ENCODE peak calls at places on chromosome 5, in seven cellular contexts. One of them, this sample, is unnamed.
A peak's percentile ranks its signal among the peaks of the same experiment; 100 is the strongest.

GRCh38 chr5:130110333-130110732 is 206.1 kb downstream of the CHSY3 start:
- DNase-seq in NT2/D1: no peak
- DNase-seq in CD4-positive, CD25-positive, alpha-beta regulatory T cell: no peak
- DNase-seq in ovary: no peak
- DNase-seq in pancreas: no peak
- DNase-seq in adipocyte: peak; percentile 49
- DNase-seq in heart right ventricle: no peak
- DNase-seq in this sample: no peak

GRCh38 chr5:124908603-124909451 is 162.4 kb upstream of the ZNF608 start:
- DNase-seq in NT2/D1: no peak
- DNase-seq in CD4-positive, CD25-positive, alpha-beta regulatory T cell: no peak
- DNase-seq in ovary: no peak
- DNase-seq in pancreas: no peak
- DNase-seq in adipocyte: no peak
- DNase-seq in heart right ventricle: no peak
- DNase-seq in this sample: peak; percentile 99

GRCh38 chr5:159362190-159362589 is 31.9 kb upstream of the IL12B start:
- DNase-seq in NT2/D1: no peak
- DNase-seq in CD4-positive, CD25-positive, alpha-beta regulatory T cell: no peak
- DNase-seq in ovary: no peak
- DNase-seq in pancreas: no peak
- DNase-seq in adipocyte: no peak
- DNase-seq in heart right ventricle: no peak
- DNase-seq in this sample: no peak

GRCh38 chr5:10645146-10645545 is 81.3 kb downstream of the ANKRD33B start:
- DNase-seq in NT2/D1: no peak
- DNase-seq in CD4-positive, CD25-positive, alpha-beta regulatory T cell: no peak
- DNase-seq in ovary: no peak
- DNase-seq in pancreas: no peak
- DNase-seq in adipocyte: no peak
- DNase-seq in heart right ventricle: no peak
- DNase-seq in this sample: no peak

GRCh38 chr5:63456279-63456678 is 506.0 kb downstream of the HTR1A start:
- DNase-seq in NT2/D1: no peak
- DNase-seq in CD4-positive, CD25-positive, alpha-beta regulatory T cell: no peak
- DNase-seq in ovary: no peak
- DNase-seq in pancreas: no peak
- DNase-seq in adipocyte: no peak
- DNase-seq in heart right ventricle: no peak
- DNase-seq in this sample: peak; percentile 56

GRCh38 chr5:36444582-36444999 is 142.9 kb upstream of the RANBP3L start:
- DNase-seq in NT2/D1: no peak
- DNase-seq in CD4-positive, CD25-positive, alpha-beta regulatory T cell: no peak
- DNase-seq in ovary: no peak
- DNase-seq in pancreas: no peak
- DNase-seq in adipocyte: no peak
- DNase-seq in heart right ventricle: peak; percentile 38
- DNase-seq in this sample: peak; percentile 77

GRCh38 chr5:102450313-102450990 is 48.3 kb downstream of the SLCO6A1 start:
- DNase-seq in NT2/D1: peak; percentile 18
- DNase-seq in CD4-positive, CD25-positive, alpha-beta regulatory T cell: no peak
- DNase-seq in ovary: no peak
- DNase-seq in pancreas: no peak
- DNase-seq in adipocyte: peak; percentile 21
- DNase-seq in heart right ventricle: no peak
- DNase-seq in this sample: peak; percentile 0

GRCh38 chr5:131511934-131512333 is 123.1 kb downstream of the RAPGEF6 start:
- DNase-seq in NT2/D1: no peak
- DNase-seq in CD4-positive, CD25-positive, alpha-beta regulatory T cell: no peak
- DNase-seq in ovary: no peak
- DNase-seq in pancreas: no peak
- DNase-seq in adipocyte: no peak
- DNase-seq in heart right ventricle: no peak
- DNase-seq in this sample: no peak

GRCh38 chr5:136012041-136012804 is 16.6 kb upstream of the TGFBI start:
- DNase-seq in NT2/D1: no peak
- DNase-seq in CD4-positive, CD25-positive, alpha-beta regulatory T cell: no peak
- DNase-seq in ovary: no peak
- DNase-seq in pancreas: no peak
- DNase-seq in adipocyte: peak; percentile 66
- DNase-seq in heart right ventricle: no peak
- DNase-seq in this sample: peak; percentile 91

GRCh38 chr5:125409496-125410351 is 663.3 kb upstream of the ZNF608 start:
- DNase-seq in NT2/D1: no peak
- DNase-seq in CD4-positive, CD25-positive, alpha-beta regulatory T cell: no peak
- DNase-seq in ovary: no peak
- DNase-seq in pancreas: no peak
- DNase-seq in adipocyte: peak; percentile 36
- DNase-seq in heart right ventricle: no peak
- DNase-seq in this sample: peak; percentile 48

GRCh38 chr5:125198270-125198974 is 452.0 kb upstream of the ZNF608 start:
- DNase-seq in NT2/D1: no peak
- DNase-seq in CD4-positive, CD25-positive, alpha-beta regulatory T cell: no peak
- DNase-seq in ovary: peak; percentile 73
- DNase-seq in pancreas: peak; percentile 74
- DNase-seq in adipocyte: peak; percentile 96
- DNase-seq in heart right ventricle: peak; percentile 89
- DNase-seq in this sample: peak; percentile 23

GRCh38 chr5:171888051-171888481 is 102.4 kb downstream of the SMIM23 start:
- DNase-seq in NT2/D1: no peak
- DNase-seq in CD4-positive, CD25-positive, alpha-beta regulatory T cell: no peak
- DNase-seq in ovary: no peak
- DNase-seq in pancreas: no peak
- DNase-seq in adipocyte: no peak
- DNase-seq in heart right ventricle: peak; percentile 19
- DNase-seq in this sample: no peak

GRCh38 chr5:43215073-43215631 is 23.1 kb downstream of the NIM1K start:
- DNase-seq in NT2/D1: no peak
- DNase-seq in CD4-positive, CD25-positive, alpha-beta regulatory T cell: no peak
- DNase-seq in ovary: no peak
- DNase-seq in pancreas: no peak
- DNase-seq in adipocyte: peak; percentile 52
- DNase-seq in heart right ventricle: no peak
- DNase-seq in this sample: peak; percentile 69

GRCh38 chr5:158802941-158803341 is 296.8 kb downstream of the EBF1 start:
- DNase-seq in NT2/D1: no peak
- DNase-seq in CD4-positive, CD25-positive, alpha-beta regulatory T cell: no peak
- DNase-seq in ovary: no peak
- DNase-seq in pancreas: no peak
- DNase-seq in adipocyte: peak; percentile 36
- DNase-seq in heart right ventricle: peak; percentile 13
- DNase-seq in this sample: no peak

GRCh38 chr5:66671305-66671704 is 75.1 kb downstream of the MAST4 start:
- DNase-seq in NT2/D1: no peak
- DNase-seq in CD4-positive, CD25-positive, alpha-beta regulatory T cell: no peak
- DNase-seq in ovary: no peak
- DNase-seq in pancreas: no peak
- DNase-seq in adipocyte: no peak
- DNase-seq in heart right ventricle: no peak
- DNase-seq in this sample: no peak

GRCh38 chr5:173643964-173644363 is 27.5 kb upstream of the BOD1 start:
- DNase-seq in NT2/D1: peak; percentile 48
- DNase-seq in CD4-positive, CD25-positive, alpha-beta regulatory T cell: no peak
- DNase-seq in ovary: no peak
- DNase-seq in pancreas: no peak
- DNase-seq in adipocyte: no peak
- DNase-seq in heart right ventricle: no peak
- DNase-seq in this sample: no peak

GRCh38 chr5:31477516-31477915 is 54.4 kb downstream of the DROSHA start:
- DNase-seq in NT2/D1: no peak
- DNase-seq in CD4-positive, CD25-positive, alpha-beta regulatory T cell: no peak
- DNase-seq in ovary: no peak
- DNase-seq in pancreas: no peak
- DNase-seq in adipocyte: no peak
- DNase-seq in heart right ventricle: no peak
- DNase-seq in this sample: peak; percentile 3

GRCh38 chr5:95619518-95620029 is 313 bp upstream of the GPR150 start:
- DNase-seq in NT2/D1: no peak
- DNase-seq in CD4-positive, CD25-positive, alpha-beta regulatory T cell: no peak
- DNase-seq in ovary: no peak
- DNase-seq in pancreas: no peak
- DNase-seq in adipocyte: no peak
- DNase-seq in heart right ventricle: no peak
- DNase-seq in this sample: no peak

GRCh38 chr5:32679218-32679617 is 31.9 kb upstream of the NPR3 start:
- DNase-seq in NT2/D1: no peak
- DNase-seq in CD4-positive, CD25-positive, alpha-beta regulatory T cell: no peak
- DNase-seq in ovary: no peak
- DNase-seq in pancreas: no peak
- DNase-seq in adipocyte: no peak
- DNase-seq in heart right ventricle: no peak
- DNase-seq in this sample: peak; percentile 62

GRCh38 chr5:55429707-55430253 is 105.0 kb downstream of the PLPP1 start:
- DNase-seq in NT2/D1: no peak
- DNase-seq in CD4-positive, CD25-positive, alpha-beta regulatory T cell: no peak
- DNase-seq in ovary: no peak
- DNase-seq in pancreas: no peak
- DNase-seq in adipocyte: no peak
- DNase-seq in heart right ventricle: no peak
- DNase-seq in this sample: no peak

GRCh38 chr5:139708877-139709586 is 60.9 kb downstream of the CXXC5 start:
- DNase-seq in NT2/D1: no peak
- DNase-seq in CD4-positive, CD25-positive, alpha-beta regulatory T cell: no peak
- DNase-seq in ovary: no peak
- DNase-seq in pancreas: peak; percentile 79
- DNase-seq in adipocyte: peak; percentile 80
- DNase-seq in heart right ventricle: peak; percentile 78
- DNase-seq in this sample: peak; percentile 28

GRCh38 chr5:98308960-98309359 is 464.5 kb upstream of the RGMB start:
- DNase-seq in NT2/D1: no peak
- DNase-seq in CD4-positive, CD25-positive, alpha-beta regulatory T cell: no peak
- DNase-seq in ovary: no peak
- DNase-seq in pancreas: no peak
- DNase-seq in adipocyte: peak; percentile 21
- DNase-seq in heart right ventricle: no peak
- DNase-seq in this sample: peak; percentile 85

GRCh38 chr5:136754216-136754615 is 388.9 kb upstream of the TRPC7 start:
- DNase-seq in NT2/D1: no peak
- DNase-seq in CD4-positive, CD25-positive, alpha-beta regulatory T cell: no peak
- DNase-seq in ovary: no peak
- DNase-seq in pancreas: no peak
- DNase-seq in adipocyte: no peak
- DNase-seq in heart right ventricle: no peak
- DNase-seq in this sample: no peak

GRCh38 chr5:77806213-77806843 is 30.2 kb upstream of the TBCA start:
- DNase-seq in NT2/D1: no peak
- DNase-seq in CD4-positive, CD25-positive, alpha-beta regulatory T cell: no peak
- DNase-seq in ovary: no peak
- DNase-seq in pancreas: no peak
- DNase-seq in adipocyte: no peak
- DNase-seq in heart right ventricle: no peak
- DNase-seq in this sample: no peak
- H3K4me3 ChIP-seq in NT2/D1: no peak overlapping the region
- H3K4me3 ChIP-seq in CD4-positive, CD25-positive, alpha-beta regulatory T cell: peak overlapping the region; percentile 49
- H3K4me3 ChIP-seq in ovary: no peak overlapping the region
- H3K4me3 ChIP-seq in pancreas: no peak overlapping the region
- H3K4me3 ChIP-seq in adipocyte: no peak overlapping the region
- H3K4me3 ChIP-seq in heart right ventricle: no peak overlapping the region
- H3K4me3 ChIP-seq in this sample: no peak overlapping the region

GRCh38 chr5:40755407-40756365 is at the start of gene TTC33:
- DNase-seq in NT2/D1: peak; percentile 86
- DNase-seq in CD4-positive, CD25-positive, alpha-beta regulatory T cell: peak; percentile 91
- DNase-seq in ovary: peak; percentile 94
- DNase-seq in pancreas: peak; percentile 96
- DNase-seq in adipocyte: peak; percentile 97
- DNase-seq in heart right ventricle: peak; percentile 96
- DNase-seq in this sample: peak; percentile 84
- H3K4me3 ChIP-seq in NT2/D1: peak within 1 kb of the TSS; percentile 82
- H3K4me3 ChIP-seq in CD4-positive, CD25-positive, alpha-beta regulatory T cell: peak within 1 kb of the TSS; percentile 99
- H3K4me3 ChIP-seq in ovary: peak within 1 kb of the TSS; percentile 71
- H3K4me3 ChIP-seq in pancreas: peak within 1 kb of the TSS; percentile 87
- H3K4me3 ChIP-seq in adipocyte: peak within 1 kb of the TSS; percentile 97
- H3K4me3 ChIP-seq in heart right ventricle: peak within 1 kb of the TSS; percentile 95
- H3K4me3 ChIP-seq in this sample: peak within 1 kb of the TSS; percentile 75

GRCh38 chr5:671459-672328 is 21.5 kb downstream of the TPPP start:
- DNase-seq in NT2/D1: peak; percentile 36
- DNase-seq in CD4-positive, CD25-positive, alpha-beta regulatory T cell: peak; percentile 69
- DNase-seq in ovary: peak; percentile 78
- DNase-seq in pancreas: peak; percentile 85
- DNase-seq in adipocyte: peak; percentile 77
- DNase-seq in heart right ventricle: peak; percentile 75
- DNase-seq in this sample: peak; percentile 35

GRCh38 chr5:670396-671270 is 22.5 kb downstream of the TPPP start:
- DNase-seq in NT2/D1: no peak
- DNase-seq in CD4-positive, CD25-positive, alpha-beta regulatory T cell: no peak
- DNase-seq in ovary: no peak
- DNase-seq in pancreas: peak; percentile 57
- DNase-seq in adipocyte: no peak
- DNase-seq in heart right ventricle: no peak
- DNase-seq in this sample: no peak

GRCh38 chr5:673837-674629 is 19.1 kb downstream of the TPPP start:
- DNase-seq in NT2/D1: no peak
- DNase-seq in CD4-positive, CD25-positive, alpha-beta regulatory T cell: no peak
- DNase-seq in ovary: no peak
- DNase-seq in pancreas: peak; percentile 61
- DNase-seq in adipocyte: no peak
- DNase-seq in heart right ventricle: peak; percentile 29
- DNase-seq in this sample: no peak

GRCh38 chr5:673140-673836 is 19.9 kb downstream of the TPPP start:
- DNase-seq in NT2/D1: no peak
- DNase-seq in CD4-positive, CD25-positive, alpha-beta regulatory T cell: no peak
- DNase-seq in ovary: no peak
- DNase-seq in pancreas: peak; percentile 57
- DNase-seq in adipocyte: no peak
- DNase-seq in heart right ventricle: peak; percentile 4
- DNase-seq in this sample: no peak

DNA sequence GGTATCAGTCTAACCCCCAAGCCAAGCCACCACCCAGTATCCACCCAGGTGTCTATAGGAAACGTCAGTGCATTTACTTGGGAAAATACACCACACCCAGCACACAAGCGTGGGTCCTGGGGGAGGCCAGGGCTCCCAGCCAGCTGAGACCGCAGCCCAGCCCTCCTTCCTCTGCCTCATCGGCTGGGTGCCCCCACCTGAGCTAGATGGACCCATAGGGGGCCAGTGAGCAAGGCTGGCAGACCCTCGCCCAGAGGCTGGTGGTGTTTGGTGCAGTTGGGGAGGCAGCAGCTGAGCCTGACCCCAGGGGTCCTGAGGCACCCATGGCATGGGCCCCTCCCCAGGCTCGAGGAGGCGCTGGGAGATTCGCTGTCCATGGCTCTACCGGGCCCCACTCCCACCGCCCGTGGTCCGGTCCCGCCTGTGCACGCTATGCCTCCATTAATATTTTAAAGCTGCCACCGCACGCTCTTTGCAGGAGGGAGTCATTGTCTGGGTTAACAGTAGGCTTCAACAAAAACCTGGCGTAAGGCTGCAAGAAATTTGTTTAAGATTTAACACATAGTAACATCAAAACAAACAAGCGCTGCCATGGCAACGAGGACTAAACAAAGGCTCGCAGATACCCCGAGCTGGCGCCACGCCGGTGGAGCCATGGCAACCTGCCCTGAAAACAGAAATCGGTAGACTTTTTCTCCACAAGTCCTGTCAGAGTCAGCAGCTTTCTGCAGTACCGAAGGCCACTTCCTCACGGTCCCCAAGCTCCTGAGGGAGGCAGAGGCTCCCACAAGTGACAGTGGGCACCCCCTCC is 20.6 kb downstream of the TPPP start:
- DNase-seq in NT2/D1: peak; percentile 47
- DNase-seq in CD4-positive, CD25-positive, alpha-beta regulatory T cell: peak; percentile 83
- DNase-seq in ovary: peak; percentile 94
- DNase-seq in pancreas: peak; percentile 78
- DNase-seq in adipocyte: peak; percentile 73
- DNase-seq in heart right ventricle: peak; percentile 90
- DNase-seq in this sample: peak; percentile 66
- H3K4me3 ChIP-seq in NT2/D1: no peak overlapping the region
- H3K4me3 ChIP-seq in CD4-positive, CD25-positive, alpha-beta regulatory T cell: no peak overlapping the region
- H3K4me3 ChIP-seq in ovary: no peak overlapping the region
- H3K4me3 ChIP-seq in pancreas: no peak overlapping the region
- H3K4me3 ChIP-seq in adipocyte: no peak overlapping the region
- H3K4me3 ChIP-seq in heart right ventricle: no peak overlapping the region
- H3K4me3 ChIP-seq in this sample: no peak overlapping the region

GRCh38 chr5:122906768-122907167 is 61.4 kb downstream of the SNX24 start:
- DNase-seq in NT2/D1: no peak
- DNase-seq in CD4-positive, CD25-positive, alpha-beta regulatory T cell: no peak
- DNase-seq in ovary: peak; percentile 38
- DNase-seq in pancreas: no peak
- DNase-seq in adipocyte: peak; percentile 39
- DNase-seq in heart right ventricle: no peak
- DNase-seq in this sample: no peak
- H3K4me3 ChIP-seq in NT2/D1: no peak overlapping the region
- H3K4me3 ChIP-seq in CD4-positive, CD25-positive, alpha-beta regulatory T cell: no peak overlapping the region
- H3K4me3 ChIP-seq in ovary: no peak overlapping the region
- H3K4me3 ChIP-seq in pancreas: no peak overlapping the region
- H3K4me3 ChIP-seq in adipocyte: peak overlapping the region; percentile 31
- H3K4me3 ChIP-seq in heart right ventricle: no peak overlapping the region
- H3K4me3 ChIP-seq in this sample: no peak overlapping the region

This sample was measured in bronchial epithelial cell.